ENCODE peak calls at places on chromosomes 4 and X, in nine cellular contexts. D is tibial artery, X is pancreas, I is PC-9, Q is upper lobe of left lung, C is AG10803, G is transverse colon, W is adrenal gland, R is BJ. U is an unnamed sample.

GRCh38 chr4:32831104-32831503 is 2110.9 kb downstream of the PCDH7 start:
- DNase-seq in D (no peak), X (no peak), I (no peak), Q (no peak), C (no peak), G (no peak), W (no peak), R (no peak), U (no peak)

GRCh38 chrX:49184294-49185061 is 1.7 kb downstream of the PRICKLE3 start:
- DNase-seq in D (peak), X (peak), I (peak), Q (peak), C (peak), G (peak), W (peak), R (peak), U (peak)

GRCh38 chr4:105715692-105716278 is 7.2 kb downstream of the GSTCD start:
- DNase-seq in D (no peak), X (no peak), I (no peak), Q (no peak), C (peak), G (no peak), W (no peak), R (no peak), U (no peak)

GRCh38 chrX:7420712-7421111 is 272.8 kb upstream of the PUDP start:
- DNase-seq in D (no peak), X (no peak), I (no peak), Q (no peak), C (no peak), G (no peak), W (no peak), R (no peak), U (no peak)

GRCh38 chr4:8104491-8105302 is 53.9 kb downstream of the ABLIM2 start:
- DNase-seq in D (no peak), X (no peak), I (no peak), Q (no peak), C (no peak), G (no peak), W (no peak), R (no peak), U (no peak)

GRCh38 chr4:158656439-158656838 is 15.2 kb downstream of the C4orf46 start:
- DNase-seq in D (no peak), X (no peak), I (no peak), Q (no peak), C (no peak), G (no peak), W (no peak), R (no peak), U (no peak)

GRCh38 chr4:94834496-94834895 is 76.7 kb downstream of the BMPR1B start:
- DNase-seq in D (no peak), X (no peak), I (no peak), Q (no peak), C (no peak), G (no peak), W (no peak), R (no peak), U (no peak)

GRCh38 chrX:100662791-100663190 is 18.8 kb downstream of the SRPX2 start:
- DNase-seq in D (no peak), X (no peak), I (no peak), Q (no peak), C (no peak), G (no peak), W (no peak), R (no peak), U (no peak)

GRCh38 chrX:15320297-15320696 is 4.9 kb upstream of the ASB11 start:
- DNase-seq in D (no peak), X (no peak), I (no peak), Q (no peak), C (no peak), G (no peak), W (no peak), R (no peak), U (no peak)

GRCh38 chr4:141571368-141571767 is 65.0 kb upstream of the IL15 start:
- DNase-seq in D (no peak), X (no peak), I (no peak), Q (no peak), C (peak), G (no peak), W (no peak), R (no peak), U (peak)

GRCh38 chr4:138290803-138291202 is 48.7 kb upstream of the SLC7A11 start:
- DNase-seq in D (no peak), X (no peak), I (no peak), Q (no peak), C (no peak), G (no peak), W (no peak), R (no peak), U (no peak)

GRCh38 chr4:80471701-80472100 is 136.2 kb downstream of the CFAP299 start:
- DNase-seq in D (no peak), X (peak), I (peak), Q (peak), C (peak), G (peak), W (no peak), R (no peak), U (peak)

GRCh38 chrX:57573754-57574153 is 18.1 kb upstream of the ZXDB start:
- DNase-seq in D (no peak), X (peak), I (no peak), Q (no peak), C (no peak), G (no peak), W (peak), R (no peak), U (peak)

GRCh38 chr4:119664168-119664907 is 35.7 kb upstream of the PDE5A start:
- DNase-seq in D (no peak), X (no peak), I (no peak), Q (no peak), C (no peak), G (no peak), W (no peak), R (no peak), U (no peak)

GRCh38 chr4:7411896-7412585 is 22.7 kb downstream of the PSAPL1 start:
- DNase-seq in D (peak), X (no peak), I (no peak), Q (no peak), C (no peak), G (no peak), W (no peak), R (no peak), U (no peak)

GRCh38 chr4:184959786-184960185 is 58.5 kb upstream of the HELT start:
- DNase-seq in D (no peak), X (no peak), I (no peak), Q (no peak), C (no peak), G (no peak), W (no peak), R (no peak), U (no peak)

GRCh38 chr4:6298035-6298434 is 28.4 kb downstream of the WFS1 start:
- DNase-seq in D (no peak), X (no peak), I (no peak), Q (no peak), C (no peak), G (peak), W (no peak), R (no peak), U (no peak)

GRCh38 chr4:110480031-110480549 is 4.1 kb downstream of the ENPEP start:
- DNase-seq in D (no peak), X (no peak), I (no peak), Q (no peak), C (peak), G (no peak), W (no peak), R (peak), U (peak)

GRCh38 chrX:69379412-69379811 is 124.7 kb upstream of the NALF2 start:
- DNase-seq in D (no peak), X (no peak), I (no peak), Q (no peak), C (no peak), G (no peak), W (no peak), R (no peak), U (no peak)

GRCh38 chr4:108427946-108428345 is 192.4 kb upstream of the RPL34 start:
- DNase-seq in D (no peak), X (no peak), I (no peak), Q (no peak), C (peak), G (no peak), W (no peak), R (no peak), U (peak)

GRCh38 chr4:34766935-34767859 is 1477.1 kb downstream of the ARAP2 start:
- DNase-seq in D (no peak), X (no peak), I (no peak), Q (no peak), C (no peak), G (no peak), W (no peak), R (no peak), U (no peak)

GRCh38 chr4:61162116-61162515 is 38.0 kb upstream of the ADGRL3 start:
- DNase-seq in D (no peak), X (no peak), I (no peak), Q (no peak), C (no peak), G (no peak), W (no peak), R (no peak), U (no peak)

GRCh38 chrX:112025753-112026152 is 56.8 kb downstream of the TRPC5 start:
- DNase-seq in D (no peak), X (no peak), I (no peak), Q (no peak), C (no peak), G (no peak), W (no peak), R (no peak), U (no peak)

GRCh38 chr4:5711479-5712184 is 631 bp downstream of the EVC start:
- DNase-seq in D (no peak), X (peak), I (no peak), Q (no peak), C (peak), G (no peak), W (peak), R (no peak), U (peak)

GRCh38 chr4:173013232-173013932 is 155.2 kb upstream of the GALNT7 start:
- DNase-seq in D (no peak), X (peak), I (peak), Q (no peak), C (peak), G (peak), W (peak), R (no peak), U (peak)

GRCh38 chrX:118530537-118530936 is 34.9 kb downstream of the DOCK11 start:
- DNase-seq in D (no peak), X (no peak), I (no peak), Q (no peak), C (peak), G (no peak), W (no peak), R (no peak), U (peak)

GRCh38 chrX:40166582-40166981 is 68.8 kb upstream of the BCOR start:
- DNase-seq in D (no peak), X (no peak), I (no peak), Q (no peak), C (peak), G (no peak), W (no peak), R (no peak), U (peak)

GRCh38 chr4:183240581-183241321 is 79.3 kb downstream of the CLDN22 start:
- DNase-seq in D (no peak), X (peak), I (peak), Q (no peak), C (no peak), G (no peak), W (no peak), R (no peak), U (no peak)

GRCh38 chrX:96684339-96685204 is at the start of gene DIAPH2:
- DNase-seq in D (peak), X (peak), I (peak), Q (peak), C (peak), G (peak), W (peak), R (peak), U (peak)

GRCh38 chr4:89161841-89162240 is 50.5 kb downstream of the TIGD2 start:
- DNase-seq in D (no peak), X (no peak), I (no peak), Q (no peak), C (peak), G (no peak), W (no peak), R (peak), U (peak)

GRCh38 chrX:96682516-96682915 is 2.1 kb upstream of the DIAPH2 start:
- DNase-seq in D (no peak), X (no peak), I (no peak), Q (no peak), C (no peak), G (no peak), W (no peak), R (no peak), U (no peak)

GRCh38 chrX:30241724-30242415 is at the start of gene MAGEB4:
- DNase-seq in D (no peak), X (no peak), I (no peak), Q (no peak), C (no peak), G (no peak), W (no peak), R (no peak), U (no peak)

GRCh38 chr4:66575024-66575696 is 904.9 kb upstream of the EPHA5 start:
- DNase-seq in D (no peak), X (peak), I (peak), Q (no peak), C (peak), G (no peak), W (peak), R (no peak), U (peak)

GRCh38 chrX:45233541-45233940 is 32.9 kb upstream of the DIPK2B start:
- DNase-seq in D (no peak), X (no peak), I (no peak), Q (no peak), C (peak), G (no peak), W (no peak), R (no peak), U (peak)

GRCh38 chr4:95250544-95251137 is 298.1 kb downstream of the UNC5C start:
- DNase-seq in D (no peak), X (no peak), I (peak), Q (no peak), C (no peak), G (no peak), W (peak), R (no peak), U (no peak)

GRCh38 chrX:109472939-109473713 is 8.8 kb downstream of the GUCY2F start:
- DNase-seq in D (no peak), X (no peak), I (no peak), Q (no peak), C (peak), G (no peak), W (peak), R (no peak), U (peak)

GRCh38 chr4:150126201-150126879 is 48.1 kb downstream of the DCLK2 start:
- DNase-seq in D (no peak), X (no peak), I (no peak), Q (no peak), C (peak), G (no peak), W (no peak), R (no peak), U (peak)

GRCh38 chr4:186606593-186606992 is 51.2 kb upstream of the MTNR1A start:
- DNase-seq in D (no peak), X (no peak), I (no peak), Q (no peak), C (no peak), G (no peak), W (no peak), R (no peak), U (no peak)

GRCh38 chr4:1416051-1416947 is 10.1 kb upstream of the NKX1-1 start:
- DNase-seq in D (no peak), X (no peak), I (no peak), Q (peak), C (no peak), G (no peak), W (no peak), R (no peak), U (no peak)

GRCh38 chr4:190014771-190015537 is 12.1 kb downstream of the FRG2 start:
- DNase-seq in D (no peak), X (no peak), I (no peak), Q (peak), C (no peak), G (no peak), W (no peak), R (no peak), U (no peak)
- H3K4me3 ChIP-seq in D (no peak), X (no peak), I (no peak), Q (peak), C (peak), G (peak), W (no peak), R (peak), U (peak)

GRCh38 chr4:26459054-26459755 is 31.1 kb downstream of the CCKAR start:
- DNase-seq in D (no peak), X (peak), I (peak), Q (peak), C (peak), G (no peak), W (peak), R (no peak), U (peak)
- TF ChIP-seq CTCF in D (peak), X (peak), I (peak), Q (peak), C (peak), G (peak), W (peak), R (peak), U (peak)

DNA sequence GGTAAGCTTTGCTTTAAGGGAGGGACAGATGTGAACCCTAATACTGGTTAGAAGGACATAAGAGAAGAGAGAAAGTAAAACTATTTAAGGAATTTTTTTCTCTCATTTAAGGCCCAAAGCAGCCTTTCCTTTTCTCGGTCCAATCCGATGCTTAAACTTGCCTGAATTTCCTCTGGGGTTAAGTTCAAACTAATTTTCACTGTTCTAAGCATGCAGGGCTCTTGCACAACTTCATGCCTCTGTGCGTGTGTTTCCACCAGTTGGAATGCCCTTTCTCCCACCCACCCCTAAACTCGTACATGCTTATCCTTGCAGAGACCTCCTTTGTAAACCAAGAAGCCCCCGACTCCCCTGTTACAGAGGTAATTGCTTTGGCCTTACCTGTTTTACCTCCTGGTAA is 204.7 kb downstream of the CBR4 start:
- DNase-seq in D (no peak), X (no peak), I (no peak), Q (no peak), C (no peak), G (no peak), W (no peak), R (no peak), U (no peak)
- H3K4me3 ChIP-seq in D (no peak), X (no peak), I (no peak), Q (no peak), C (no peak), G (no peak), W (no peak), R (no peak), U (no peak)

DNA sequence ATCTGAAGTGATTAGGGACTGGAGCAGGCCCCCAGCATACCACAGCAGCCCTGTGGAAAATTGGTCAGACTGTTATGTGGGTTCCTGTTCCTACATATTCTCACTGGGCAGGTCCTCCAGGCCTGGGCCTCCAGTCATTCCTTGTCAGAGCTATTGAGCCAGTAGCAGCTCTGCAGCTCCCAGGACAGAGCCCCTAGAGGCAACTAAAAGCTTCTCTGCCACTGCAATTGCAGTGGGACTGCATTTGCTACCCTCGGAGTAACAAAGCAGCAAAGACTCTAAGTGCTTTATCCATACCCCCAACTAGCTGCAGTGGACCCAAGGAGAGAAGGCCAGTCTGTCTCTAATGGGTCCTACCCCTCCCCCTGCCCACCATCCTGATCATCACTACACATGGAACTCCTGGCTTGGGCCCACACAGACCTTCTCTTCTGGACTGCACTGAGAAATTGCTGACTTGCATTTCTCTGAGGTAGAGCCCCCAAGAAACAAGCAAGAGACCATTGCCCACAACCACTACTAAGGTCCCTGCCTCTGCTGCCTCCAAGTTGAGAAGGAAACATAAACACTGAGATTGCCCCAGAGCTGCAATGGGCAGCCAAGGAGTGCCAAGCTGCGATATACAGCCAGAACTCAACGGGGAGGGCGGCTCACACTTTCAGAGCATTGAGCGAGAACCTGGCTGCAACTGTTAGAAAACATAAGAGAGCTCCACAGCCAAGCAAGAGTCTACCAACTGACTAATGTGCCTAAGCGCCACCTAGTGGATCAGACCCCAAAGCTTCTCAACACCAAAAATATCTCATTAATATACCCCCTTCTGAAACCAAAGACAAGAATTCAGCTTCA is 738.7 kb upstream of the NDST4 start:
- DNase-seq in D (peak), X (peak), I (peak), Q (no peak), C (no peak), G (peak), W (peak), R (no peak), U (no peak)
- TF ChIP-seq CTCF in D (peak), X (peak), I (peak), Q (peak), C (peak), G (no peak), W (peak), R (no peak), U (no peak)

DNA sequence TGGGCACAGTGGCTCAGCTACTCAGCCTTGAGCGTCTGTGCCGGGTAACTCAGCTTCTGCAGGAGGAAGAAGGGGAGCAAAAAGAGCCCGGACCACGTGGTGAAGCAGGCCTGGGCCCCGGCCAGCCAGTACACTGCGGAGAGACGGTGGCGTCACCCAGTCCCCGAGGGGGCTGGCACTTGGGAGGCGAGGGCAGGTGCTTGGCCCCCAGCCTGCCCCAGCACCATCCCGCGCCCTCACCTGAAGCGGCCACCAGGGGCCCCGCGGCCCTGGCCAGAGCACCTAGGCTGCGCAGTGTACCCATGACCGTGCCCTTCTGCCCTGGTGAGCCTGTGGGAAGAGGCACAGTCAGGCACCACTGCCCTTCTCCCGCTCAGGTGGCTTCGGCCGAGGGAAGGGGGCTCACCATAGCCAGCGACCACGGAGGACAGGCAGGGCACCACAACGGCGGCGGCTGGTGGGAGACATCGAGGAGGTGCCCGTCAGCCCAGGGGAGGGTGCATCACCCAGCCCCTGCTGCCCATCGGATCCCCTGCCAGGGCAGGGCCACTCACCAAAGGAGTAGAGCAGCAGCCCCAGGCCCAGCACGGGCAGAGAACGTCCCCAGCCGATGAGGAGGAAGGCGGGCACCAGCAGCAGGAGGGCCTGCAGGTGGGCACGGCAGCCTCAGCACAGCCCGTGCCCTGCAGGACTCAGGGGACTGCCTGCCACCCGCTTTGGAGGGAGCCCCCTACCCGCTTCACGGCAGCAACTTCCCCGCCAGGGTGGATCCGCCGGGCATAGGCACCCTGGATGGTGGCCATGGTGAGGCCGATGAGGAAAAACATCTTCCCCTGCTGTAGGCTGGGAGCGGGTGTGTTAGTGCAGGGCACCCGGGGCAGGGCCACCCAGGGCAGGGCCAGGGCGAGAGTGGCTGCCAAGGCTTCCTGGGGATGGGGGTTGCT is 32.1 kb downstream of the NOP14 start:
- DNase-seq in D (peak), X (peak), I (no peak), Q (peak), C (no peak), G (peak), W (no peak), R (no peak), U (no peak)
- H3K4me3 ChIP-seq in D (no peak), X (no peak), I (no peak), Q (peak), C (no peak), G (no peak), W (no peak), R (no peak), U (no peak)

GRCh38 chrX:87160435-87161010 is 357.1 kb upstream of the KLHL4 start:
- DNase-seq in D (no peak), X (no peak), I (no peak), Q (no peak), C (no peak), G (no peak), W (no peak), R (no peak), U (no peak)
- TF ChIP-seq CTCF in D (no peak), X (no peak), I (no peak), Q (no peak), C (no peak), G (no peak), W (no peak), R (no peak), U (no peak)

U was measured in foreskin fibroblast.